ENCODE peak calls at places on chromosomes 7 and 10, in ten cellular contexts. X is naive thymus-derived CD8-positive, alpha-beta T cell; W is ELR; F is aorta; Q is skeletal muscle cell; T is ELF-1; P is activated CD4-positive, alpha-beta T cell treated with anti-CD3 and anti-CD28 coated beads, Interleukin-2, amount 50 U/mL, for 4 hours; Z is keratinocyte; I is T-helper 1 cell; O is foreskin fibroblast. V is an unnamed sample.

GRCh38 chr10:320787-321186 is 185.5 kb downstream of the ZMYND11 start:
- DNase-seq in X (no peak), W (no peak), F (peak), Q (no peak), T (no peak), P (no peak), Z (no peak), I (no peak), O (no peak), V (no peak)

GRCh38 chr7:157875230-157876179 is 538.7 kb downstream of the DNAJB6 start:
- DNase-seq in X (peak), W (no peak), F (peak), Q (no peak), T (peak), P (peak), Z (no peak), I (no peak), O (no peak), V (no peak)

GRCh38 chr10:3874988-3875841 is 90.2 kb upstream of the KLF6 start:
- DNase-seq in X (no peak), W (no peak), F (no peak), Q (no peak), T (no peak), P (no peak), Z (no peak), I (no peak), O (no peak), V (no peak)

GRCh38 chr7:26490631-26491624 is 199.3 kb downstream of the SNX10 start:
- DNase-seq in X (no peak), W (no peak), F (no peak), Q (no peak), T (no peak), P (no peak), Z (peak), I (no peak), O (no peak), V (no peak)

GRCh38 chr10:86349474-86349873 is 17.1 kb downstream of the GRID1 start:
- DNase-seq in X (no peak), W (peak), F (peak), Q (no peak), T (peak), P (no peak), Z (no peak), I (no peak), O (no peak), V (no peak)

GRCh38 chr10:120221873-120222485 is 235.0 kb upstream of the PLPP4 start:
- DNase-seq in X (no peak), W (peak), F (no peak), Q (peak), T (peak), P (no peak), Z (peak), I (no peak), O (peak), V (peak)

GRCh38 chr7:110568932-110569331 is 522.0 kb upstream of the LRRN3 start:
- DNase-seq in X (no peak), W (no peak), F (no peak), Q (no peak), T (no peak), P (no peak), Z (no peak), I (no peak), O (no peak), V (no peak)

GRCh38 chr10:93548376-93549071 is 17.9 kb upstream of the FFAR4 start:
- DNase-seq in X (no peak), W (peak), F (no peak), Q (no peak), T (no peak), P (no peak), Z (no peak), I (no peak), O (peak), V (no peak)

GRCh38 chr7:128842674-128843641 is 12.8 kb downstream of the FLNC start:
- DNase-seq in X (no peak), W (no peak), F (peak), Q (no peak), T (no peak), P (no peak), Z (no peak), I (no peak), O (no peak), V (no peak)

GRCh38 chr10:11125004-11125403 is 107.3 kb downstream of the CELF2 start:
- DNase-seq in X (no peak), W (no peak), F (no peak), Q (no peak), T (no peak), P (no peak), Z (no peak), I (no peak), O (no peak), V (no peak)

GRCh38 chr10:21626457-21627161 is 92.6 kb downstream of the MLLT10 start:
- DNase-seq in X (no peak), W (no peak), F (no peak), Q (peak), T (no peak), P (no peak), Z (peak), I (no peak), O (peak), V (peak)

GRCh38 chr7:26156454-26157365 is 4.7 kb downstream of the NFE2L3 start:
- DNase-seq in X (peak), W (peak), F (no peak), Q (peak), T (no peak), P (peak), Z (peak), I (peak), O (peak), V (peak)

GRCh38 chr7:108200326-108200725 is 70.2 kb upstream of the LAMB4 start:
- DNase-seq in X (no peak), W (peak), F (no peak), Q (no peak), T (no peak), P (no peak), Z (no peak), I (no peak), O (peak), V (no peak)

GRCh38 chr7:46015107-46015868 is 94.2 kb upstream of the IGFBP3 start:
- DNase-seq in X (no peak), W (no peak), F (peak), Q (peak), T (peak), P (no peak), Z (no peak), I (no peak), O (no peak), V (no peak)

GRCh38 chr7:14457567-14458453 is 444.7 kb downstream of the DGKB start:
- DNase-seq in X (no peak), W (peak), F (peak), Q (peak), T (peak), P (no peak), Z (peak), I (no peak), O (peak), V (peak)

GRCh38 chr7:3805151-3805550 is 504.1 kb downstream of the SDK1 start:
- DNase-seq in X (no peak), W (peak), F (no peak), Q (peak), T (no peak), P (no peak), Z (no peak), I (no peak), O (peak), V (peak)

GRCh38 chr10:102649770-102650654 is 5.7 kb downstream of the TRIM8 start:
- DNase-seq in X (no peak), W (no peak), F (peak), Q (no peak), T (no peak), P (no peak), Z (no peak), I (no peak), O (no peak), V (no peak)

GRCh38 chr7:913736-914520 is 37.6 kb downstream of the GET4 start:
- DNase-seq in X (no peak), W (no peak), F (no peak), Q (no peak), T (no peak), P (no peak), Z (no peak), I (no peak), O (no peak), V (no peak)

GRCh38 chr7:135620980-135621850 is 41.1 kb upstream of the STMP1 start:
- DNase-seq in X (no peak), W (peak), F (no peak), Q (peak), T (peak), P (no peak), Z (peak), I (no peak), O (peak), V (peak)

GRCh38 chr7:150507947-150508602 is 6.6 kb upstream of the GIMAP7 start:
- DNase-seq in X (no peak), W (no peak), F (no peak), Q (no peak), T (no peak), P (peak), Z (no peak), I (no peak), O (no peak), V (no peak)

GRCh38 chr10:100104300-100104699 is 22.6 kb upstream of the CPN1 start:
- DNase-seq in X (no peak), W (no peak), F (no peak), Q (no peak), T (no peak), P (no peak), Z (peak), I (no peak), O (no peak), V (no peak)

GRCh38 chr7:106896268-106896667 is 31.2 kb downstream of the PIK3CG start:
- DNase-seq in X (no peak), W (no peak), F (no peak), Q (no peak), T (no peak), P (no peak), Z (no peak), I (no peak), O (no peak), V (no peak)

GRCh38 chr10:97708976-97709745 is 4.4 kb upstream of the MARVELD1 start:
- DNase-seq in X (peak), W (peak), F (peak), Q (peak), T (peak), P (no peak), Z (no peak), I (no peak), O (peak), V (peak)

GRCh38 chr7:67429735-67430134 is 433.1 kb downstream of the TYW1 start:
- DNase-seq in X (no peak), W (no peak), F (no peak), Q (no peak), T (no peak), P (no peak), Z (no peak), I (no peak), O (no peak), V (no peak)

GRCh38 chr10:125092564-125093031 is 67.8 kb downstream of the CTBP2 start:
- DNase-seq in X (no peak), W (no peak), F (peak), Q (no peak), T (no peak), P (no peak), Z (no peak), I (no peak), O (no peak), V (no peak)

GRCh38 chr10:121702351-121703320 is 104.4 kb upstream of the FGFR2 start:
- DNase-seq in X (no peak), W (peak), F (no peak), Q (peak), T (no peak), P (no peak), Z (no peak), I (no peak), O (peak), V (peak)

GRCh38 chr7:22348379-22348778 is 8.6 kb downstream of the RAPGEF5 start:
- DNase-seq in X (no peak), W (no peak), F (no peak), Q (no peak), T (no peak), P (no peak), Z (no peak), I (no peak), O (peak), V (no peak)

GRCh38 chr7:27745064-27745583 is 5.2 kb downstream of the TAX1BP1 start:
- DNase-seq in X (no peak), W (peak), F (no peak), Q (peak), T (peak), P (no peak), Z (no peak), I (no peak), O (peak), V (peak)